ENCODE peak calls at places on chromosome 1, in nine cellular contexts. One of them, this sample, is unnamed.

GRCh38 chr1:37995773-37996379 is 6.1 kb upstream of the SF3A3 start:
- DNase-seq in IMR-90: peak
- DNase-seq in neural progenitor cell: peak
- DNase-seq in OCI-LY7: no peak
- DNase-seq in SK-N-SH: peak
- DNase-seq in A549: no peak
- DNase-seq in GM23248: peak
- DNase-seq in fibroblast of lung: peak
- DNase-seq in H1: peak
- DNase-seq in this sample: no peak

GRCh38 chr1:206472454-206472853 is 2.2 kb downstream of the IKBKE start:
- DNase-seq in SK-N-SH: peak
- DNase-seq in A549: no peak
- DNase-seq in GM23248: peak
- DNase-seq in OCI-LY7: peak
- DNase-seq in IMR-90: peak
- DNase-seq in neural progenitor cell: peak
- DNase-seq in H1: no peak
- DNase-seq in fibroblast of lung: peak
- DNase-seq in this sample: no peak

GRCh38 chr1:203517426-203517974 is 23.5 kb downstream of the OPTC start:
- DNase-seq in SK-N-SH: no peak
- DNase-seq in OCI-LY7: no peak
- DNase-seq in A549: no peak
- DNase-seq in fibroblast of lung: no peak
- DNase-seq in IMR-90: no peak
- DNase-seq in H1: no peak
- DNase-seq in neural progenitor cell: no peak
- DNase-seq in GM23248: no peak
- DNase-seq in this sample: no peak

GRCh38 chr1:113488576-113489177 is 98.4 kb downstream of the MAGI3 start:
- DNase-seq in neural progenitor cell: peak
- DNase-seq in OCI-LY7: no peak
- DNase-seq in GM23248: peak
- DNase-seq in fibroblast of lung: no peak
- DNase-seq in SK-N-SH: no peak
- DNase-seq in A549: no peak
- DNase-seq in IMR-90: no peak
- DNase-seq in H1: peak
- DNase-seq in this sample: peak

GRCh38 chr1:40096646-40096976 is 441 bp downstream of the PPT1 start:
- DNase-seq in SK-N-SH: no peak
- DNase-seq in neural progenitor cell: no peak
- DNase-seq in OCI-LY7: no peak
- DNase-seq in A549: no peak
- DNase-seq in fibroblast of lung: no peak
- DNase-seq in H1: no peak
- DNase-seq in IMR-90: no peak
- DNase-seq in GM23248: no peak
- DNase-seq in this sample: no peak

GRCh38 chr1:221829327-221830011 is 87.6 kb upstream of the DUSP10 start:
- DNase-seq in IMR-90: peak
- DNase-seq in fibroblast of lung: peak
- DNase-seq in OCI-LY7: no peak
- DNase-seq in GM23248: peak
- DNase-seq in H1: no peak
- DNase-seq in SK-N-SH: no peak
- DNase-seq in neural progenitor cell: no peak
- DNase-seq in A549: peak
- DNase-seq in this sample: no peak

GRCh38 chr1:8794605-8795004 is 22.8 kb downstream of the RERE start:
- DNase-seq in OCI-LY7: no peak
- DNase-seq in fibroblast of lung: no peak
- DNase-seq in A549: no peak
- DNase-seq in GM23248: no peak
- DNase-seq in H1: peak
- DNase-seq in neural progenitor cell: no peak
- DNase-seq in SK-N-SH: no peak
- DNase-seq in IMR-90: no peak
- DNase-seq in this sample: no peak

GRCh38 chr1:59083946-59084865 is 212.7 kb upstream of the FGGY start:
- DNase-seq in neural progenitor cell: peak
- DNase-seq in GM23248: no peak
- DNase-seq in A549: no peak
- DNase-seq in H1: no peak
- DNase-seq in IMR-90: peak
- DNase-seq in OCI-LY7: peak
- DNase-seq in fibroblast of lung: no peak
- DNase-seq in SK-N-SH: no peak
- DNase-seq in this sample: no peak

GRCh38 chr1:151613275-151613867 is 1.5 kb downstream of the SNX27 start:
- DNase-seq in H1: peak
- DNase-seq in GM23248: peak
- DNase-seq in IMR-90: no peak
- DNase-seq in neural progenitor cell: peak
- DNase-seq in A549: no peak
- DNase-seq in fibroblast of lung: no peak
- DNase-seq in SK-N-SH: peak
- DNase-seq in OCI-LY7: no peak
- DNase-seq in this sample: no peak

GRCh38 chr1:232880354-232880753 is 70.1 kb upstream of the NTPCR start:
- DNase-seq in fibroblast of lung: peak
- DNase-seq in IMR-90: peak
- DNase-seq in H1: peak
- DNase-seq in SK-N-SH: peak
- DNase-seq in A549: peak
- DNase-seq in GM23248: peak
- DNase-seq in OCI-LY7: peak
- DNase-seq in neural progenitor cell: peak
- DNase-seq in this sample: peak

GRCh38 chr1:14706656-14707055 is 108.2 kb downstream of the KAZN start:
- DNase-seq in IMR-90: no peak
- DNase-seq in neural progenitor cell: no peak
- DNase-seq in A549: no peak
- DNase-seq in GM23248: no peak
- DNase-seq in OCI-LY7: peak
- DNase-seq in SK-N-SH: no peak
- DNase-seq in H1: no peak
- DNase-seq in fibroblast of lung: no peak
- DNase-seq in this sample: no peak

GRCh38 chr1:204102029-204102611 is 29.2 kb downstream of the SOX13 start:
- DNase-seq in OCI-LY7: no peak
- DNase-seq in GM23248: no peak
- DNase-seq in A549: no peak
- DNase-seq in fibroblast of lung: no peak
- DNase-seq in neural progenitor cell: no peak
- DNase-seq in SK-N-SH: no peak
- DNase-seq in H1: peak
- DNase-seq in IMR-90: no peak
- DNase-seq in this sample: no peak

GRCh38 chr1:19664453-19665043 is at the start of gene HTR6:
- DNase-seq in IMR-90: no peak
- DNase-seq in SK-N-SH: peak
- DNase-seq in GM23248: peak
- DNase-seq in OCI-LY7: no peak
- DNase-seq in A549: no peak
- DNase-seq in neural progenitor cell: no peak
- DNase-seq in H1: no peak
- DNase-seq in fibroblast of lung: no peak
- DNase-seq in this sample: no peak

GRCh38 chr1:228471762-228472398 is 15.3 kb upstream of the RNF187 start:
- DNase-seq in H1: no peak
- DNase-seq in neural progenitor cell: peak
- DNase-seq in fibroblast of lung: peak
- DNase-seq in OCI-LY7: peak
- DNase-seq in IMR-90: peak
- DNase-seq in SK-N-SH: peak
- DNase-seq in A549: peak
- DNase-seq in GM23248: peak
- DNase-seq in this sample: peak

GRCh38 chr1:107019166-107019565 is 37.3 kb upstream of the PRMT6 start:
- DNase-seq in SK-N-SH: no peak
- DNase-seq in A549: no peak
- DNase-seq in neural progenitor cell: no peak
- DNase-seq in H1: no peak
- DNase-seq in OCI-LY7: no peak
- DNase-seq in IMR-90: peak
- DNase-seq in fibroblast of lung: no peak
- DNase-seq in GM23248: peak
- DNase-seq in this sample: no peak

GRCh38 chr1:39573736-39574624 is 2.6 kb downstream of the PABPC4 start:
- DNase-seq in H1: no peak
- DNase-seq in OCI-LY7: peak
- DNase-seq in A549: no peak
- DNase-seq in neural progenitor cell: no peak
- DNase-seq in fibroblast of lung: peak
- DNase-seq in SK-N-SH: peak
- DNase-seq in IMR-90: peak
- DNase-seq in GM23248: peak
- DNase-seq in this sample: peak

GRCh38 chr1:45730075-45730779 is 20.2 kb downstream of the IPP start:
- DNase-seq in neural progenitor cell: no peak
- DNase-seq in fibroblast of lung: no peak
- DNase-seq in H1: no peak
- DNase-seq in A549: no peak
- DNase-seq in GM23248: no peak
- DNase-seq in IMR-90: no peak
- DNase-seq in SK-N-SH: no peak
- DNase-seq in OCI-LY7: no peak
- DNase-seq in this sample: no peak

GRCh38 chr1:53722025-53722424 is 16.9 kb downstream of the GLIS1 start:
- DNase-seq in neural progenitor cell: no peak
- DNase-seq in SK-N-SH: no peak
- DNase-seq in GM23248: no peak
- DNase-seq in H1: no peak
- DNase-seq in fibroblast of lung: peak
- DNase-seq in A549: no peak
- DNase-seq in OCI-LY7: no peak
- DNase-seq in IMR-90: peak
- DNase-seq in this sample: no peak

GRCh38 chr1:150876111-150876434 is 326 bp downstream of the ARNT start:
- DNase-seq in neural progenitor cell: no peak
- DNase-seq in GM23248: peak
- DNase-seq in OCI-LY7: no peak
- DNase-seq in SK-N-SH: no peak
- DNase-seq in H1: no peak
- DNase-seq in IMR-90: peak
- DNase-seq in fibroblast of lung: no peak
- DNase-seq in A549: no peak
- DNase-seq in this sample: peak

GRCh38 chr1:24992761-24993211 is 62.7 kb upstream of the RUNX3 start:
- DNase-seq in OCI-LY7: no peak
- DNase-seq in A549: no peak
- DNase-seq in GM23248: no peak
- DNase-seq in H1: no peak
- DNase-seq in neural progenitor cell: no peak
- DNase-seq in fibroblast of lung: no peak
- DNase-seq in SK-N-SH: no peak
- DNase-seq in IMR-90: no peak
- DNase-seq in this sample: no peak

GRCh38 chr1:42239555-42239954 is 75.0 kb upstream of the GUCA2A start:
- DNase-seq in neural progenitor cell: no peak
- DNase-seq in GM23248: no peak
- DNase-seq in fibroblast of lung: no peak
- DNase-seq in H1: no peak
- DNase-seq in OCI-LY7: no peak
- DNase-seq in A549: no peak
- DNase-seq in IMR-90: peak
- DNase-seq in SK-N-SH: no peak
- DNase-seq in this sample: no peak
- H3K4me2 ChIP-seq in neural progenitor cell: no peak
- H3K4me2 ChIP-seq in GM23248: no peak
- H3K4me2 ChIP-seq in fibroblast of lung: no peak
- H3K4me2 ChIP-seq in H1: no peak
- H3K4me2 ChIP-seq in OCI-LY7: no peak
- H3K4me2 ChIP-seq in A549: no peak
- H3K4me2 ChIP-seq in IMR-90: no peak
- H3K4me2 ChIP-seq in SK-N-SH: no peak
- H3K4me2 ChIP-seq in this sample: no peak

DNA sequence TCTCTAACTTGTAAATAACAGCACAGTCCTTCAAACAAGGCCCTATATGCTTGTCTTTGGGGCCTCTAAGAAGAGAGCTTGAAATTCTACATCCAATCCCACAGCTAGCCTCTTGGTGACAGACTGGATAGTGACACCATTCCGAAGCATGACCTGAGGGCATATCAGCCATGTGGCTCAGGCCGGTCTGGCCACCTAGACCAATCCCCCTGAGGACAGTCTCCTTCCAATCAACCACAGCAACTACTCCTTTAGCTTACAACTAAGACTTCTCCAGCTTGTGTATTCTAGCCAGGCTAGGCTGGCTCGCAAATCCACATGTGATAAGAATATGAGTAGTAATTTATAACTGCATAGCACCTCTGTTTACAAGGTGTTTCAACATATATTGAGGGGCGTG is 14.0 kb downstream of the BCAR3 start:
- DNase-seq in neural progenitor cell: no peak
- DNase-seq in OCI-LY7: no peak
- DNase-seq in A549: no peak
- DNase-seq in IMR-90: no peak
- DNase-seq in SK-N-SH: no peak
- DNase-seq in H1: no peak
- DNase-seq in fibroblast of lung: no peak
- DNase-seq in GM23248: no peak
- DNase-seq in this sample: no peak
- H3K27ac ChIP-seq in neural progenitor cell: no peak
- H3K27ac ChIP-seq in OCI-LY7: no peak
- H3K27ac ChIP-seq in A549: peak
- H3K27ac ChIP-seq in IMR-90: peak
- H3K27ac ChIP-seq in SK-N-SH: peak
- H3K27ac ChIP-seq in H1: no peak
- H3K27ac ChIP-seq in fibroblast of lung: no peak
- H3K27ac ChIP-seq in GM23248: no peak
- H3K27ac ChIP-seq in this sample: no peak

DNA sequence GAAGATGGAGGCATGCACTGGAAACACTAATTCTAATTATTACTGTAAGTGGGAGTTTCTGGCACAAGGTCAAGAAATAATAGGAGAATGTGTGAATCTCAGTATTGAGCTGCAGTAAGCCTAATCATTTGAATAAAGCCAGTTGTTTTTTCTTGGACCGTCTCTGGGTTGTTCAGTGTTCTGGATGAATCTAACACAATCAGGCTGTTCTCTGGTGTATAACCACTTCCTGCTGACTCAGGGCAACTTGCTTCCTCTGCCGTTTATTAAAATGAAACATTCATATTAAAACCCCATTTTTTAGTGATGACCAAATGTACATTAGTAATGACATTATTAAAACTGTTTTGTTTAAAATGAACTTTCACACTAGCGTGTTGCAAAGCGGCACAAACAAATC is 273.1 kb upstream of the SNX7 start:
- DNase-seq in SK-N-SH: no peak
- DNase-seq in OCI-LY7: no peak
- DNase-seq in neural progenitor cell: no peak
- DNase-seq in GM23248: peak
- DNase-seq in fibroblast of lung: peak
- DNase-seq in A549: no peak
- DNase-seq in H1: no peak
- DNase-seq in IMR-90: peak
- DNase-seq in this sample: no peak
- H3K4me2 ChIP-seq in SK-N-SH: peak
- H3K4me2 ChIP-seq in OCI-LY7: no peak
- H3K4me2 ChIP-seq in neural progenitor cell: no peak
- H3K4me2 ChIP-seq in GM23248: peak
- H3K4me2 ChIP-seq in fibroblast of lung: peak
- H3K4me2 ChIP-seq in A549: peak
- H3K4me2 ChIP-seq in H1: no peak
- H3K4me2 ChIP-seq in IMR-90: peak
- H3K4me2 ChIP-seq in this sample: no peak

GRCh38 chr1:245025525-245025924 is 129.3 kb upstream of the KIF26B start:
- DNase-seq in A549: no peak
- DNase-seq in IMR-90: no peak
- DNase-seq in GM23248: no peak
- DNase-seq in H1: no peak
- DNase-seq in SK-N-SH: no peak
- DNase-seq in fibroblast of lung: no peak
- DNase-seq in neural progenitor cell: no peak
- DNase-seq in OCI-LY7: no peak
- DNase-seq in this sample: no peak
- H3K27ac ChIP-seq in A549: no peak
- H3K27ac ChIP-seq in IMR-90: no peak
- H3K27ac ChIP-seq in GM23248: no peak
- H3K27ac ChIP-seq in H1: no peak
- H3K27ac ChIP-seq in SK-N-SH: no peak
- H3K27ac ChIP-seq in fibroblast of lung: no peak
- H3K27ac ChIP-seq in neural progenitor cell: no peak
- H3K27ac ChIP-seq in OCI-LY7: no peak
- H3K27ac ChIP-seq in this sample: no peak